ENCODE peak calls at places on chromosomes 1 and 21, in six cellular contexts. E, C, P, I, J and S are unnamed samples. For H3K4me1 and H3K27me3, the result is how much of the 10 kb centered on the place peaks cover.

GRCh38 chr1:115648717-115649691 is 7.2 kb downstream of the VANGL1 start:
- DNase-seq in E (no peak), C (no peak), P (peak), I (no peak), J (no peak), S (no peak)

GRCh38 chr1:109630881-109631512 is 11.4 kb downstream of the AMPD2 start:
- DNase-seq in E (no peak), C (no peak), P (no peak), I (no peak), J (no peak), S (no peak)

GRCh38 chr1:236507022-236507700 is 16.6 kb upstream of the LGALS8 start:
- DNase-seq in E (no peak), C (no peak), P (no peak), I (no peak), J (no peak), S (no peak)

GRCh38 chr1:30189818-30190480 is 533.4 kb downstream of the MATN1 start:
- DNase-seq in E (no peak), C (no peak), P (no peak), I (no peak), J (no peak), S (peak)

GRCh38 chr1:172277277-172277676 is 143.2 kb upstream of the C1orf105 start:
- DNase-seq in E (no peak), C (no peak), P (no peak), I (no peak), J (no peak), S (no peak)

GRCh38 chr1:179251675-179252074 is 22.2 kb upstream of the ABL2 start:
- DNase-seq in E (peak), C (no peak), P (peak), I (no peak), J (no peak), S (no peak)

GRCh38 chr1:22553991-22554522 is 9.2 kb upstream of the EPHA8 start:
- DNase-seq in E (no peak), C (no peak), P (no peak), I (no peak), J (no peak), S (no peak)

GRCh38 chr1:81554534-81554933 is 246.2 kb upstream of the ADGRL2 start:
- DNase-seq in E (no peak), C (no peak), P (no peak), I (no peak), J (no peak), S (no peak)

GRCh38 chr1:216153130-216153529 is 270.1 kb downstream of the USH2A start:
- DNase-seq in E (no peak), C (no peak), P (no peak), I (no peak), J (no peak), S (no peak)

GRCh38 chr21:44957047-44957831 is 17.4 kb downstream of the SLX9 start:
- DNase-seq in E (no peak), C (no peak), P (no peak), I (peak), J (no peak), S (no peak)

GRCh38 chr1:231240531-231240882 is 505 bp upstream of the GNPAT start:
- DNase-seq in E (no peak), C (no peak), P (peak), I (no peak), J (no peak), S (no peak)

GRCh38 chr1:1106510-1107221 is 9.2 kb downstream of the C1orf159 start:
- DNase-seq in E (no peak), C (no peak), P (no peak), I (no peak), J (peak), S (no peak)

GRCh38 chr1:212158912-212159796 is 123.6 kb downstream of the DTL start:
- DNase-seq in E (no peak), C (no peak), P (no peak), I (no peak), J (no peak), S (no peak)

GRCh38 chr1:22141948-22142314 is 966 bp downstream of the WNT4 start:
- DNase-seq in E (no peak), C (no peak), P (peak), I (no peak), J (no peak), S (no peak)

GRCh38 chr21:45959779-45960390 is 21.7 kb upstream of the COL6A1 start:
- DNase-seq in E (no peak), C (no peak), P (no peak), I (no peak), J (no peak), S (no peak)

GRCh38 chr1:40691538-40692428 is at the start of gene NFYC:
- DNase-seq in E (peak), C (peak), P (peak), I (peak), J (peak), S (peak)

GRCh38 chr1:40690919-40691537 is 476 bp upstream of the NFYC start:
- DNase-seq in E (no peak), C (no peak), P (no peak), I (no peak), J (no peak), S (no peak)

GRCh38 chr1:40692429-40692905 is 963 bp downstream of the NFYC start:
- DNase-seq in E (no peak), C (no peak), P (peak), I (no peak), J (no peak), S (peak)

GRCh38 chr1:40694353-40694874 is 2.9 kb downstream of the NFYC start:
- DNase-seq in E (no peak), C (no peak), P (no peak), I (no peak), J (no peak), S (no peak)

DNA sequence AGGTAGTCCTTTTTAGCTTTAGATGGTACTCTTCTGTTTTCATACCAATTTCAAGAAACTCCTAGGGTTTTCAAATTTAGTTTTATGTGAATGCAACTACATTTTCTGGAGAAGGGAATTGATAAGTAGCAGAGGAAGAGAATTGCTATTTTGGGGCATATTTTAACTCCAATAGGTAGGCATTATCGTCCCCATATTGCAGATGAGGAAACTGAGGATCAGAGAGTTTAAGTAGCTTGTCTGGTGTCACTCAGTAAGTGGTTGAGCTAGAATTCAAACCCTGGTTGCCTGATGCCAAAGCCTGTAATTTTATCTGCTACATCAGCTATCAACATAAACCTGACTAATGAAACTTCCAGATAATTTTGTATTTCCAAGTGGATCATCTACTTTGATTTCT is 1.9 kb downstream of the NFYC start:
- DNase-seq in E (no peak), C (no peak), P (no peak), I (no peak), J (no peak), S (no peak)
- H3K27ac ChIP-seq in E (no peak), C (no peak), P (no peak), I (no peak), J (no peak), S (peak)

GRCh38 chr1:54352755-54353154 is 53.4 kb downstream of the SSBP3 start:
- DNase-seq in E (no peak), C (no peak), P (peak), I (no peak), J (no peak), S (no peak)

GRCh38 chr1:54347261-54347954 is 58.8 kb downstream of the SSBP3 start:
- DNase-seq in E (no peak), C (no peak), P (no peak), I (no peak), J (no peak), S (no peak)

GRCh38 chr1:54348700-54349021 is 57.5 kb downstream of the SSBP3 start:
- DNase-seq in E (no peak), C (no peak), P (no peak), I (no peak), J (no peak), S (no peak)

GRCh38 chr1:54347955-54348699 is 58.1 kb downstream of the SSBP3 start:
- DNase-seq in E (no peak), C (no peak), P (no peak), I (no peak), J (no peak), S (no peak)

DNA sequence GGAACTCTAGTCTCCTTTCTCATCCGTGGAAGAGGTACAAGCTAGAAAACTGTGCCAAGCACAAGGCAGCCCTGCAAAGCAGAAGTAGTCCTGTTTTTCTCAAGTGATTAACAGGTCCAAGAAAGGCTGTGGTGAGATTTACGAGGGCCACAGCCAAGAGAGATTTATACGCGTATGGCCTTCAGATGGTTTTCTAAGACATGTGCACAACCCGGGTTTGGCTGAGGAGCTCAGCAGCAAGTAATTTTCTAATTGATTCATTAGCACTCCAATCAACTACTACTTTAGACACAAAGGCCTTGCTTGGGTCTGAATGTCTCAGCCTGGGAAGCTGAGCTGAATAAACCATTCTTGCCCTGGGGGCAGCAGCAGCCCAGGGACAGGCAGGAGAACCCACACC is 55.8 kb downstream of the SSBP3 start:
- DNase-seq in E (no peak), C (no peak), P (no peak), I (no peak), J (no peak), S (no peak)
- H3K4me1 ChIP-seq in E (under half), C (under half), P (under half), I (under half), J (under half), S (under half)

GRCh38 chr21:29486306-29486705 is 187.6 kb downstream of the BACH1 start:
- DNase-seq in E (no peak), C (no peak), P (peak), I (no peak), J (no peak), S (no peak)
- H3K27me3 ChIP-seq in E (under half), C (under half), P (under half), I (under half), J (under half), S (under half)

DNA sequence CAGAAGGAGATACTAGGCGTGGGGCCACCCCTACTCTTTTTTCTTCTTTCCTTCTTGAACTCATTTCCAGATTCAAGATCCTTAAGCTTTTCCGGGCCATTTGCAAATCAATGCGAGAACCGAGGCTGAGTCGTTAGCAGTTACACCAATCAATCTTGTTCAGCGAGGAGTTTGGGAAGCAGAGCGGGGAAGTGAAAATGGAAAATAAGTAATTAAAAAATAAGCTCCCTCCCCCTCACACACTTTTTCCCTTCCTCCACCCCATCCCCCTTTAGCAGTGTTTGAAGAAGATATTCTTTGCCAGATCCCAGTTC is 1.7 kb upstream of the NEGR1 start:
- DNase-seq in E (no peak), C (no peak), P (no peak), I (no peak), J (no peak), S (no peak)
- H3K27ac ChIP-seq in E (peak), C (no peak), P (peak), I (peak), J (peak), S (peak)

GRCh38 chr1:9653195-9653782 is 1.8 kb downstream of the PIK3CD start:
- DNase-seq in E (no peak), C (no peak), P (no peak), I (no peak), J (no peak), S (no peak)

GRCh38 chr1:9655836-9656235 is 4.3 kb downstream of the PIK3CD start:
- DNase-seq in E (no peak), C (no peak), P (no peak), I (no peak), J (no peak), S (no peak)

GRCh38 chr1:9652379-9653194 is 1.1 kb downstream of the PIK3CD start:
- DNase-seq in E (no peak), C (peak), P (no peak), I (peak), J (no peak), S (no peak)

GRCh38 chr1:9655127-9655723 is 3.7 kb downstream of the PIK3CD start:
- DNase-seq in E (no peak), C (no peak), P (no peak), I (no peak), J (no peak), S (no peak)

GRCh38 chr1:9653783-9654517 is 2.4 kb downstream of the PIK3CD start:
- DNase-seq in E (no peak), C (no peak), P (no peak), I (no peak), J (no peak), S (no peak)
- H3K4me1 ChIP-seq in E (under half), C (half or more), P (under half), I (under half), J (under half), S (under half)

DNA sequence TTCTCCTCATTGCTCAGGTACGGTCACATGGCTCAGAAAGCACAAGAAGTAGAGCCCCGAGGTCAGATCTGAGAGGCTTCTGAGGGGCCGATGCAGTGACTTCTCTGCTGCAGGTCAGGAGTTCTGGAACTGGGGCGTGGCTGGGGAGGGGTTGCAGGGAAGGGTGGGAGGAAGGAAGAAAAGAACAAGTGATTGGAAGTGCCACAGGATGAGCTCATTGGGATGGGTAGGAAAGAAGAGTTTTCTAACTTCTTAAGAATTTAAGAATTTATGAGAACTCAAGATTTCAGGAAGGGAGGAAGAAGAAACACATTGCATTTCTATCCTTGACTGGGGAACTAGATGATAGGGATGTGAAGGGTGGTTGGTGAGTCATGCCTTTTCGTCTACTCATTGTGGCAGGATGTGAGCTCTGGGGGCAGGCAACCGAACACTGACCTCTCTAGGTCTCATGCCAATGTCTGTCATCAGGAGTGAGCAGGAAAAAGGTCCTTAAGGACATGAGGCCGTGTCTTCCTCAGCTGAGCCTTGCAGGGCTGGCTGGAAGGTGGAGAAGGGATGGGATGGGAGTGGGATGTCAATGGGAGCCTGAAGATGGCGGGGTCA is 497 bp downstream of the FCRLB start:
- DNase-seq in E (no peak), C (no peak), P (peak), I (no peak), J (no peak), S (no peak)
- H3K27me3 ChIP-seq in E (under half), C (under half), P (under half), I (half or more), J (under half), S (under half)

GRCh38 chr1:56473582-56474270 is 105.6 kb downstream of the PLPP3 start:
- DNase-seq in E (no peak), C (no peak), P (no peak), I (no peak), J (no peak), S (no peak)

GRCh38 chr1:56481140-56481694 is 98.1 kb downstream of the PLPP3 start:
- DNase-seq in E (no peak), C (no peak), P (no peak), I (no peak), J (no peak), S (no peak)

GRCh38 chr1:56478734-56479133 is 100.6 kb downstream of the PLPP3 start:
- DNase-seq in E (no peak), C (no peak), P (no peak), I (no peak), J (no peak), S (no peak)

GRCh38 chr1:56472860-56473259 is 106.5 kb downstream of the PLPP3 start:
- DNase-seq in E (no peak), C (no peak), P (no peak), I (no peak), J (no peak), S (no peak)

GRCh38 chr1:56477164-56478111 is 101.9 kb downstream of the PLPP3 start:
- DNase-seq in E (peak), C (no peak), P (peak), I (peak), J (peak), S (peak)
- H3K27ac ChIP-seq in E (no peak), C (no peak), P (peak), I (peak), J (peak), S (peak)

GRCh38 chr1:37849480-37849879 is 9.9 kb downstream of the MTF1 start:
- DNase-seq in E (no peak), C (no peak), P (no peak), I (no peak), J (no peak), S (no peak)
- H3K4me1 ChIP-seq in E (under half), C (half or more), P (under half), I (under half), J (under half), S (under half)

GRCh38 chr1:204813522-204813921 is 57.1 kb upstream of the NFASC start:
- DNase-seq in E (no peak), C (no peak), P (no peak), I (no peak), J (no peak), S (no peak)
- H3K27me3 ChIP-seq in E (under half), C (under half), P (under half), I (under half), J (under half), S (under half)